ENCODE peak calls at places on chromosomes 12 and 14, in nine cellular contexts. B is germinal center; O is Karpas-422; L is HuH-7; Q is ecto neural progenitor cell; K is GF-D8; U is iPS-NIHi11; E is Calu3; P is stimulated activated CD8-positive, alpha-beta memory T cell treated with anti-CD3 and anti-CD28 coated beads, Interleukin-7, amount 100 ng/mL, for 1 hour. Z is an unnamed sample.

GRCh38 chr12:112891093-112892024 is 15.4 kb upstream of the OAS1 start:
- DNase-seq in O (no peak), B (no peak), L (no peak), Q (no peak), E (no peak), K (no peak), U (no peak), P (no peak), Z (no peak)

GRCh38 chr12:26746315-26746714 is 86.7 kb downstream of the ITPR2 start:
- DNase-seq in U (no peak), O (peak), Q (no peak), B (no peak), E (no peak), L (no peak), P (no peak), K (no peak), Z (no peak)

GRCh38 chr14:79354336-79354735 is 857.0 kb downstream of the DIO2 start:
- DNase-seq in B (no peak), O (no peak), E (no peak), Q (no peak), K (no peak), U (no peak), P (no peak), L (no peak), Z (no peak)

GRCh38 chr14:37116933-37117844 is 55.2 kb downstream of the SLC25A21 start:
- DNase-seq in O (peak), P (no peak), B (no peak), E (no peak), L (no peak), U (peak), Q (no peak), K (no peak), Z (no peak)

GRCh38 chr14:72782817-72783216 is 111.1 kb downstream of the DPF3 start:
- DNase-seq in U (no peak), O (no peak), K (no peak), B (no peak), L (no peak), P (no peak), Q (peak), E (no peak), Z (peak)

GRCh38 chr14:78758333-78758732 is 588.2 kb downstream of the NRXN3 start:
- DNase-seq in Q (no peak), P (no peak), E (peak), B (peak), U (peak), K (no peak), O (peak), L (peak), Z (no peak)

GRCh38 chr12:75455839-75456238 is 24.7 kb upstream of the GLIPR1 start:
- DNase-seq in L (no peak), U (no peak), Q (peak), B (no peak), K (no peak), P (no peak), E (no peak), O (no peak), Z (no peak)

GRCh38 chr14:99687284-99688209 is 3.4 kb downstream of the CYP46A1 start:
- DNase-seq in E (peak), O (peak), L (peak), K (no peak), U (peak), B (peak), P (no peak), Q (peak), Z (no peak)

GRCh38 chr14:82595466-82595865 is 1061.8 kb upstream of the SEL1L start:
- DNase-seq in Q (no peak), O (no peak), L (no peak), U (no peak), K (no peak), E (no peak), B (no peak), P (no peak), Z (no peak)

GRCh38 chr12:32163596-32163995 is 56.9 kb downstream of the BICD1 start:
- DNase-seq in U (no peak), E (no peak), B (no peak), P (no peak), K (no peak), O (no peak), L (no peak), Q (no peak), Z (no peak)

GRCh38 chr12:16076553-16076952 is 165.4 kb downstream of the DERA start:
- DNase-seq in P (no peak), L (peak), Q (no peak), K (no peak), B (peak), U (peak), E (peak), O (peak), Z (no peak)

GRCh38 chr12:4910502-4911315 is 1.0 kb downstream of the KCNA1 start:
- DNase-seq in P (no peak), B (peak), U (peak), E (no peak), K (no peak), Q (peak), O (no peak), L (no peak), Z (peak)

GRCh38 chr14:51846631-51847488 is 13.6 kb upstream of the GNG2 start:
- DNase-seq in O (peak), K (peak), P (peak), B (peak), U (peak), E (peak), Q (peak), L (no peak), Z (no peak)

GRCh38 chr14:90388437-90388836 is 8.4 kb upstream of the CALM1 start:
- DNase-seq in L (no peak), U (peak), E (no peak), K (no peak), O (no peak), Q (no peak), B (no peak), P (no peak), Z (no peak)

GRCh38 chr12:68623059-68623458 is 12.4 kb downstream of the RAP1B start:
- DNase-seq in B (no peak), U (no peak), Q (no peak), O (peak), L (no peak), P (no peak), E (no peak), K (no peak), Z (no peak)

GRCh38 chr12:100382327-100382726 is 25.5 kb downstream of the SLC17A8 start:
- DNase-seq in K (no peak), E (no peak), P (no peak), L (no peak), O (no peak), U (no peak), Q (no peak), B (no peak), Z (no peak)

GRCh38 chr12:111758120-111758561 is 8.6 kb upstream of the ALDH2 start:
- DNase-seq in E (no peak), L (no peak), B (no peak), P (no peak), U (no peak), O (no peak), K (peak), Q (no peak), Z (no peak)

GRCh38 chr12:7395950-7396349 is 48.0 kb downstream of the CD163L1 start:
- DNase-seq in E (no peak), O (no peak), L (no peak), B (no peak), P (no peak), Q (no peak), K (no peak), U (no peak), Z (no peak)

GRCh38 chr14:50865677-50866076 is 6.2 kb upstream of the ABHD12B start:
- DNase-seq in P (no peak), Q (no peak), B (no peak), U (no peak), K (peak), E (no peak), O (no peak), L (no peak), Z (no peak)

GRCh38 chr12:78703820-78704525 is 160.6 kb upstream of the SYT1 start:
- DNase-seq in K (no peak), Q (no peak), L (no peak), P (no peak), B (no peak), U (no peak), E (no peak), O (no peak), Z (no peak)

GRCh38 chr14:69617796-69618195 is 6.4 kb downstream of the SUSD6 start:
- DNase-seq in K (no peak), P (no peak), L (no peak), Q (no peak), B (no peak), O (no peak), U (no peak), E (no peak), Z (no peak)

GRCh38 chr12:124923906-124924734 is 9.7 kb upstream of the UBC start:
- DNase-seq in L (no peak), B (no peak), E (peak), Q (peak), O (no peak), U (no peak), P (no peak), K (no peak), Z (no peak)

GRCh38 chr14:100725587-100726387 is 905 bp upstream of the DLK1 start:
- DNase-seq in U (no peak), P (no peak), E (no peak), O (no peak), L (no peak), Q (no peak), K (no peak), B (no peak), Z (no peak)

GRCh38 chr12:91381309-91381804 is 198.7 kb upstream of the DCN start:
- DNase-seq in O (peak), P (no peak), K (no peak), B (peak), E (peak), U (peak), L (no peak), Q (peak), Z (no peak)

GRCh38 chr14:96710060-96710636 is 87.0 kb upstream of the VRK1 start:
- DNase-seq in K (no peak), E (no peak), B (no peak), Q (no peak), O (no peak), L (no peak), U (no peak), P (no peak), Z (no peak)

GRCh38 chr12:50765325-50765911 is 1.5 kb downstream of the ATF1 start:
- DNase-seq in Q (no peak), O (peak), P (no peak), E (peak), K (no peak), B (peak), U (peak), L (peak), Z (no peak)

GRCh38 chr14:79426103-79426755 is 785.1 kb downstream of the DIO2 start:
- DNase-seq in O (no peak), P (no peak), Q (no peak), U (no peak), E (no peak), K (no peak), L (peak), B (no peak), Z (no peak)

GRCh38 chr14:58864751-58865519 is 227.2 kb downstream of the DACT1 start:
- DNase-seq in K (no peak), E (no peak), Q (no peak), U (no peak), P (no peak), B (no peak), O (no peak), L (no peak), Z (no peak)

GRCh38 chr14:105313381-105314286 is 914 bp upstream of the PACS2 start:
- DNase-seq in Q (peak), U (no peak), B (peak), P (no peak), L (no peak), E (peak), K (no peak), O (no peak), Z (no peak)

GRCh38 chr12:2288001-2288400 is 235.2 kb downstream of the CACNA1C start:
- DNase-seq in L (no peak), O (no peak), E (no peak), K (peak), Q (no peak), U (no peak), B (no peak), P (no peak), Z (no peak)

GRCh38 chr12:117333331-117334000 is 28.0 kb downstream of the NOS1 start:
- DNase-seq in K (no peak), L (no peak), O (no peak), Q (no peak), E (no peak), P (no peak), B (no peak), U (no peak), Z (no peak)

GRCh38 chr12:49068879-49069506 is 786 bp downstream of the RHEBL1 start:
- DNase-seq in E (no peak), B (no peak), Q (peak), P (no peak), K (no peak), O (no peak), U (no peak), L (no peak), Z (no peak)

GRCh38 chr14:36524220-36524837 is 4.3 kb upstream of the NKX2-1 start:
- DNase-seq in O (no peak), Q (peak), P (no peak), K (no peak), L (no peak), B (no peak), E (no peak), U (peak), Z (peak)

GRCh38 chr12:95998611-95999300 is 2.6 kb upstream of the HAL start:
- DNase-seq in L (peak), P (no peak), E (peak), K (peak), Q (no peak), U (peak), O (peak), B (peak), Z (no peak)

GRCh38 chr12:131818821-131819585 is 9.2 kb upstream of the MMP17 start:
- DNase-seq in Q (no peak), U (no peak), L (no peak), E (no peak), O (no peak), P (no peak), B (no peak), K (peak), Z (no peak)

GRCh38 chr12:121404734-121405133 is 4.8 kb downstream of the RNF34 start:
- DNase-seq in E (no peak), O (no peak), L (peak), Q (no peak), P (no peak), B (no peak), K (no peak), U (no peak), Z (no peak)

GRCh38 chr12:39372929-39373328 is 70.0 kb downstream of the KIF21A start:
- DNase-seq in Q (no peak), E (no peak), B (no peak), K (no peak), U (no peak), L (no peak), P (no peak), O (no peak), Z (no peak)

Z was measured in esophagus muscularis mucosa.